ENCODE peak calls at places on chromosomes 11 and 22, in ten cellular contexts. S is heart left ventricle, C is prostate gland, H is IMR-90, F is HCT116, V is GM12892, Y is endothelial cell of umbilical vein, O is spleen, B is H1, P is upper lobe of left lung. T is an unnamed sample.

GRCh38 chr22:49404020-49404419 is 423.7 kb downstream of the BRD1 start:
- DNase-seq in F (no peak), H (no peak), V (no peak), S (no peak), C (no peak), O (peak; percentile 45), Y (no peak), B (no peak), P (peak; percentile 8), T (no peak)

GRCh38 chr11:68390315-68390714 is 70.2 kb upstream of the PPP6R3 start:
- DNase-seq in Y (no peak), P (no peak), O (no peak), B (no peak), H (no peak), C (no peak), S (no peak), F (no peak), V (no peak), T (no peak)

GRCh38 chr11:78453140-78453935 is 35.7 kb upstream of the GAB2 start:
- DNase-seq in H (peak; percentile 34), C (no peak), O (no peak), Y (no peak), F (no peak), V (no peak), P (no peak), B (no peak), S (no peak), T (no peak)

GRCh38 chr11:94792453-94792852 is 24.3 kb downstream of the AMOTL1 start:
- DNase-seq in H (no peak), V (no peak), Y (peak; percentile 21), F (no peak), C (no peak), B (no peak), P (no peak), O (no peak), S (no peak), T (no peak)

GRCh38 chr11:64360403-64360980 is 1.5 kb downstream of the RPS6KA4 start:
- DNase-seq in B (no peak), O (no peak), S (no peak), F (no peak), Y (no peak), C (no peak), H (no peak), V (peak; percentile 29), P (no peak), T (no peak)

GRCh38 chr11:19460718-19461405 is 220.1 kb upstream of the E2F8 start:
- DNase-seq in V (no peak), P (no peak), O (no peak), Y (no peak), S (peak; percentile 33), H (peak; percentile 15), C (no peak), F (no peak), B (no peak), T (no peak)

GRCh38 chr22:31442768-31443489 is 43.5 kb downstream of the DRG1 start:
- DNase-seq in V (no peak), H (no peak), S (peak; percentile 64), B (no peak), O (no peak), C (no peak), F (no peak), P (no peak), Y (no peak), T (no peak)

GRCh38 chr11:17684550-17684949 is 34.8 kb upstream of the MYOD1 start:
- DNase-seq in O (no peak), H (no peak), P (no peak), Y (no peak), B (no peak), S (no peak), V (no peak), F (no peak), C (no peak), T (no peak)

GRCh38 chr11:71418643-71419042 is 29.6 kb downstream of the DHCR7 start:
- DNase-seq in S (no peak), O (no peak), V (peak; percentile 37), Y (no peak), C (no peak), P (no peak), H (no peak), B (no peak), F (no peak), T (no peak)

GRCh38 chr11:8205566-8205965 is 36.7 kb upstream of the RIC3 start:
- DNase-seq in F (no peak), C (no peak), H (no peak), V (no peak), Y (no peak), O (no peak), S (no peak), P (no peak), B (no peak), T (no peak)

GRCh38 chr11:130648601-130649000 is 200.2 kb downstream of the ADAMTS15 start:
- DNase-seq in P (no peak), V (no peak), C (no peak), H (no peak), B (no peak), O (no peak), Y (no peak), F (no peak), S (peak; percentile 79), T (no peak)

GRCh38 chr22:30253205-30253852 is 6.8 kb upstream of the LIF start:
- DNase-seq in S (peak; percentile 88), V (no peak), C (no peak), Y (no peak), F (no peak), O (no peak), B (no peak), H (peak; percentile 83), P (no peak), T (peak; percentile 35)

GRCh38 chr11:118435233-118435892 is 929 bp upstream of the KMT2A start:
- DNase-seq in S (peak; percentile 56), V (peak; percentile 48), B (peak; percentile 73), O (peak; percentile 93), P (peak; percentile 63), H (peak; percentile 20), C (peak; percentile 26), Y (peak; percentile 76), F (peak; percentile 18), T (peak; percentile 75)

GRCh38 chr22:20581503-20582170 is 74.2 kb downstream of the MED15 start:
- DNase-seq in Y (no peak), B (no peak), H (no peak), V (no peak), C (no peak), S (no peak), P (no peak), F (no peak), O (peak; percentile 50), T (peak; percentile 60)

GRCh38 chr11:11948242-11948947 is 60.0 kb downstream of the DKK3 start:
- DNase-seq in Y (no peak), B (no peak), H (no peak), P (no peak), F (no peak), O (no peak), V (no peak), S (no peak), C (no peak), T (no peak)

GRCh38 chr22:47267531-47268282 is 505.3 kb downstream of the TBC1D22A start:
- DNase-seq in V (no peak), F (no peak), O (no peak), H (no peak), B (no peak), Y (no peak), P (no peak), C (no peak), S (no peak), T (no peak)
- TF ChIP-seq POLR2A in V (no peak), F (no peak), O (no peak), H (no peak), B (no peak), Y (no peak), P (no peak), C (no peak), S (no peak), T (no peak)

GRCh38 chr11:355581-356458 is 13.5 kb upstream of the B4GALNT4 start:
- DNase-seq in S (peak; percentile 97), B (peak; percentile 66), V (peak; percentile 84), P (peak; percentile 91), H (peak; percentile 94), O (peak; percentile 98), Y (peak; percentile 96), F (peak; percentile 65), C (peak; percentile 88), T (peak; percentile 35)
- TF ChIP-seq POLR2A in S (no peak), B (peak; percentile 71), V (no peak), P (no peak), H (peak; percentile 42), O (peak; percentile 65), Y (peak; percentile 77), F (peak; percentile 11), C (peak; percentile 36), T (no peak)

GRCh38 chr11:124984512-124984854 is 30.5 kb downstream of the CCDC15 start:
- DNase-seq in O (no peak), F (no peak), P (no peak), H (no peak), C (no peak), B (no peak), S (no peak), Y (no peak), V (no peak), T (no peak)

GRCh38 chr11:124983674-124984511 is 29.9 kb downstream of the CCDC15 start:
- DNase-seq in H (no peak), P (no peak), Y (no peak), C (no peak), V (no peak), F (no peak), O (no peak), S (no peak), B (no peak), T (no peak)

GRCh38 chr11:124977006-124977405 is 23.0 kb downstream of the CCDC15 start:
- DNase-seq in O (no peak), V (no peak), S (no peak), F (no peak), C (no peak), H (no peak), P (no peak), B (no peak), Y (peak; percentile 11), T (peak; percentile 4)

GRCh38 chr11:124978316-124978715 is 24.3 kb downstream of the CCDC15 start:
- DNase-seq in B (no peak), Y (no peak), V (no peak), S (no peak), F (no peak), C (no peak), H (no peak), P (no peak), O (no peak), T (no peak)

DNA sequence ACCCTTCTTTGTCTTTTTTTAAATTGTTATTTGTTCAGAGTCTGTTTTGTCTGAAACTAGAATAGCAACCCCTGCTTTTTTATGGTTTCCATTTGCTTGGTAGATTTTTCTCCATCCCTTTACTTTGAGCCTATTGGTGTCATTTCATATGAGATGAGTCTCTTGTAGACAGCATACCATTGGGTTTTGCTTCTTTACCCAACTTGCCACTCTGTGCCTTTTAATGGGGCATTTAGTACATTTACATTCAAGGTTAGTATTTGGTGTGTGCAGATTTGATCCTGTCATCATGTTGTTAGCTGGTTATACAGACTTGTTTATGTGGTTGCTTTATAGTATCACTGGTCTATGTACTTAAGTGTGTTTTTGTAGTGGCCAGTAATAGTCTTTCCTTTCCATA is 28.0 kb downstream of the CCDC15 start:
- DNase-seq in V (no peak), P (no peak), O (no peak), C (no peak), S (no peak), H (no peak), B (no peak), Y (no peak), F (no peak), T (no peak)
- TF ChIP-seq POLR2A in V (no peak), P (no peak), O (no peak), C (no peak), S (no peak), H (no peak), B (no peak), Y (no peak), F (no peak), T (no peak)

GRCh38 chr11:121451982-121452608 is at the start of gene SORL1:
- DNase-seq in F (no peak), C (peak; percentile 85), P (peak; percentile 85), B (peak; percentile 44), S (peak; percentile 67), H (peak; percentile 55), O (peak; percentile 95), V (peak; percentile 55), Y (peak; percentile 26), T (peak; percentile 6)
- TF ChIP-seq POLR2A in F (peak; percentile 52), C (no peak), P (no peak), B (peak; percentile 74), S (no peak), H (no peak), O (no peak), V (peak; percentile 66), Y (no peak), T (no peak)

T was measured in erythroblast.